ENCODE peak calls at places on chromosomes 1 and 21, in four cellular contexts. B, E, G and K are unnamed samples.

GRCh38 chr1:110880708-110881374 is 7.9 kb downstream of the CD53 start:
- DNase-seq in B (no peak), E (peak), G (no peak), K (no peak)

GRCh38 chr21:34126269-34126668 is 52.9 kb downstream of the MRPS6 start:
- DNase-seq in B (no peak), E (no peak), G (peak), K (peak)

GRCh38 chr1:150613061-150613920 is 16.1 kb downstream of the ENSA start:
- DNase-seq in B (peak), E (peak), G (peak), K (peak)

GRCh38 chr1:235275223-235275622 is 52.8 kb downstream of the ARID4B start:
- DNase-seq in B (no peak), E (no peak), G (no peak), K (no peak)

GRCh38 chr1:221740941-221741363 is 937 bp downstream of the DUSP10 start:
- DNase-seq in B (peak), E (no peak), G (peak), K (no peak)

GRCh38 chr1:168469690-168470089 is 74.1 kb downstream of the XCL2 start:
- DNase-seq in B (peak), E (no peak), G (peak), K (peak)

GRCh38 chr21:34148826-34149558 is 75.6 kb downstream of the MRPS6 start:
- DNase-seq in B (no peak), E (no peak), G (no peak), K (no peak)

GRCh38 chr21:33976082-33976979 is 60.7 kb upstream of the ATP5PO start:
- DNase-seq in B (no peak), E (peak), G (peak), K (peak)

GRCh38 chr1:117702654-117703053 is 96.8 kb downstream of the TENT5C start:
- DNase-seq in B (no peak), E (no peak), G (no peak), K (no peak)

GRCh38 chr1:23558140-23558871 is 995 bp downstream of the ID3 start:
- DNase-seq in B (peak), E (no peak), G (no peak), K (peak)

GRCh38 chr1:180221461-180221860 is 8.6 kb upstream of the LHX4 start:
- DNase-seq in B (no peak), E (no peak), G (peak), K (peak)

GRCh38 chr1:95278173-95278988 is 44.4 kb downstream of the RWDD3 start:
- DNase-seq in B (no peak), E (no peak), G (no peak), K (no peak)

GRCh38 chr1:94094466-94095111 is 26.4 kb downstream of the ABCA4 start:
- DNase-seq in B (peak), E (no peak), G (peak), K (peak)

GRCh38 chr1:233543338-233544255 is 70.3 kb upstream of the KCNK1 start:
- DNase-seq in B (no peak), E (no peak), G (peak), K (peak)

GRCh38 chr1:11918779-11919519 is 7.3 kb downstream of the KIAA2013 start:
- DNase-seq in B (peak), E (no peak), G (peak), K (peak)

GRCh38 chr21:14533555-14534400 is 12.3 kb downstream of the SAMSN1 start:
- DNase-seq in B (no peak), E (peak), G (peak), K (peak)

GRCh38 chr1:52037402-52037814 is 3.8 kb upstream of the KTI12 start:
- DNase-seq in B (peak), E (no peak), G (peak), K (peak)

GRCh38 chr1:53826367-53826766 is 11.7 kb downstream of the NDC1 start:
- DNase-seq in B (no peak), E (no peak), G (peak), K (peak)

GRCh38 chr1:156813298-156813697 is 3.4 kb downstream of the SH2D2A start:
- DNase-seq in B (no peak), E (no peak), G (no peak), K (no peak)

GRCh38 chr1:117821782-117822447 is 107.5 kb downstream of the GDAP2 start:
- DNase-seq in B (peak), E (no peak), G (peak), K (peak)

GRCh38 chr1:10459185-10459584 is 9.4 kb downstream of the CORT start:
- DNase-seq in B (no peak), E (no peak), G (peak), K (peak)

GRCh38 chr1:47608296-47608875 is 170.5 kb downstream of the FOXD2 start:
- DNase-seq in B (no peak), E (no peak), G (no peak), K (no peak)

GRCh38 chr1:100624886-100625430 is 87.0 kb downstream of the GPR88 start:
- DNase-seq in B (no peak), E (no peak), G (peak), K (no peak)

GRCh38 chr1:183019860-183020259 is 3.4 kb upstream of the LAMC1 start:
- DNase-seq in B (peak), E (no peak), G (peak), K (peak)

GRCh38 chr1:93471911-93472310 is 24.0 kb downstream of the FNBP1L start:
- DNase-seq in B (no peak), E (no peak), G (peak), K (peak)

GRCh38 chr1:231800071-231800470 is 173.5 kb downstream of the DISC1 start:
- DNase-seq in B (no peak), E (no peak), G (peak), K (peak)

GRCh38 chr1:25707280-25708016 is 90.9 kb downstream of the MAN1C1 start:
- DNase-seq in B (no peak), E (no peak), G (peak), K (peak)

GRCh38 chr1:235996048-235996785 is 68.7 kb downstream of the NID1 start:
- DNase-seq in B (no peak), E (no peak), G (no peak), K (no peak)

GRCh38 chr21:20996421-20997307 is 1.5 kb upstream of the NCAM2 start:
- DNase-seq in B (no peak), E (no peak), G (no peak), K (peak)

GRCh38 chr1:229717774-229718173 is 91.7 kb downstream of the URB2 start:
- DNase-seq in B (peak), E (no peak), G (peak), K (peak)

GRCh38 chr1:228793032-228793431 is 57.8 kb downstream of the RHOU start:
- DNase-seq in B (no peak), E (peak), G (no peak), K (no peak)

GRCh38 chr1:67162954-67163353 is 3.3 kb upstream of the IL23R start:
- DNase-seq in B (no peak), E (no peak), G (peak), K (no peak)

GRCh38 chr1:117815105-117815812 is 114.2 kb downstream of the GDAP2 start:
- DNase-seq in B (peak), E (no peak), G (peak), K (peak)

GRCh38 chr1:161153682-161154337 is at the start of gene UFC1:
- DNase-seq in B (peak), E (peak), G (peak), K (peak)

GRCh38 chr1:10891081-10891480 is 94.6 kb upstream of the CASZ1 start:
- DNase-seq in B (no peak), E (no peak), G (no peak), K (no peak)

GRCh38 chr21:25329227-25329626 is 278.1 kb downstream of the MRPL39 start:
- DNase-seq in B (no peak), E (no peak), G (peak), K (peak)

GRCh38 chr1:21884456-21885235 is 52.5 kb downstream of the HSPG2 start:
- DNase-seq in B (peak), E (no peak), G (no peak), K (no peak)